ENCODE peak calls at places on chromosomes 5 and 9, in four cellular contexts. L, P, C and R are unnamed samples.

GRCh38 chr5:88833371-88834107 is 49.4 kb downstream of the MEF2C start:
- DNase-seq in L (no peak), P (peak), C (no peak), R (peak)

GRCh38 chr5:142876817-142877216 is 106.6 kb downstream of the ARHGAP26 start:
- DNase-seq in L (no peak), P (no peak), C (no peak), R (no peak)

GRCh38 chr5:134603059-134603458 is 29.6 kb downstream of the SAR1B start:
- DNase-seq in L (no peak), P (no peak), C (no peak), R (no peak)

GRCh38 chr9:76269789-76270188 is 124.4 kb downstream of the RFK start:
- DNase-seq in L (no peak), P (no peak), C (no peak), R (no peak)

GRCh38 chr5:119229950-119230349 is 125.9 kb upstream of the TNFAIP8 start:
- DNase-seq in L (no peak), P (no peak), C (no peak), R (no peak)

GRCh38 chr5:2299388-2300220 is 416.9 kb upstream of the IRX4 start:
- DNase-seq in L (no peak), P (no peak), C (no peak), R (no peak)

GRCh38 chr5:56588636-56589485 is 226.5 kb upstream of the MAP3K1 start:
- DNase-seq in L (no peak), P (no peak), C (peak), R (no peak)

GRCh38 chr9:129075996-129076639 is 4.8 kb upstream of the DOLPP1 start:
- DNase-seq in L (no peak), P (no peak), C (no peak), R (no peak)

GRCh38 chr5:5409151-5409810 is 13.2 kb upstream of the ICE1 start:
- DNase-seq in L (no peak), P (no peak), C (no peak), R (no peak)

GRCh38 chr5:141369994-141370848 is at the start of gene PCDHGB3:
- DNase-seq in L (no peak), P (no peak), C (peak), R (no peak)

GRCh38 chr5:141507387-141508091 is 18.7 kb downstream of the PCDHGC5 start:
- DNase-seq in L (peak), P (no peak), C (peak), R (no peak)

GRCh38 chr9:87250205-87250604 is 247.5 kb upstream of the DAPK1 start:
- DNase-seq in L (no peak), P (no peak), C (no peak), R (no peak)

GRCh38 chr5:104062495-104063377 is 500.1 kb upstream of the NUDT12 start:
- DNase-seq in L (no peak), P (no peak), C (no peak), R (peak)